ENCODE peak calls at places on chromosomes 16 and 17, in five cellular contexts. Q, F, N, C and G are unnamed samples.

GRCh38 chr17:78510141-78510935 is 66.9 kb downstream of the DNAH17 start:
- DNase-seq in N (no peak), F (no peak), Q (no peak), C (no peak), G (no peak)

GRCh38 chr17:65727243-65727642 is 165.8 kb upstream of the AXIN2 start:
- DNase-seq in Q (no peak), F (no peak), N (no peak), C (no peak), G (no peak)

GRCh38 chr17:20022701-20023100 is 13.5 kb downstream of the SPECC1 start:
- DNase-seq in Q (no peak), F (no peak), C (no peak), N (no peak), G (no peak)

GRCh38 chr17:38584350-38584925 is 21.3 kb downstream of the SRCIN1 start:
- DNase-seq in Q (peak), C (peak), N (peak), F (peak), G (peak)

GRCh38 chr16:87322360-87322759 is 5.2 kb upstream of the C16orf95 start:
- DNase-seq in C (no peak), Q (no peak), N (no peak), F (no peak), G (no peak)

GRCh38 chr17:60165976-60166375 is 16.2 kb downstream of the CA4 start:
- DNase-seq in F (no peak), Q (no peak), N (no peak), C (peak), G (no peak)

GRCh38 chr16:15601212-15601879 is 41.6 kb downstream of the MARF1 start:
- DNase-seq in C (no peak), N (no peak), Q (no peak), F (no peak), G (no peak)

GRCh38 chr16:46690281-46691178 is 1.1 kb downstream of the ORC6 start:
- DNase-seq in N (peak), F (peak), C (peak), Q (peak), G (no peak)

GRCh38 chr17:66849851-66850580 is 15.1 kb downstream of the CACNG5 start:
- DNase-seq in N (no peak), F (no peak), Q (no peak), C (no peak), G (no peak)

GRCh38 chr16:58128721-58129096 is 472 bp downstream of the CFAP20 start:
- DNase-seq in C (peak), Q (no peak), F (no peak), N (peak), G (peak)

GRCh38 chr17:50101346-50102163 is 6.4 kb downstream of the PDK2 start:
- DNase-seq in N (peak), F (no peak), C (no peak), Q (no peak), G (no peak)
- TF ChIP-seq CTCF in N (no peak), F (no peak), C (no peak), Q (no peak), G (no peak)

GRCh38 chr17:55543709-55544108 is 32.5 kb upstream of the SMIM36 start:
- DNase-seq in C (no peak), Q (no peak), F (no peak), N (no peak), G (no peak)

GRCh38 chr17:55546481-55546880 is 35.2 kb upstream of the SMIM36 start:
- DNase-seq in F (no peak), N (no peak), C (no peak), Q (no peak), G (no peak)

GRCh38 chr17:55545765-55546164 is 34.5 kb upstream of the SMIM36 start:
- DNase-seq in Q (no peak), N (no peak), F (no peak), C (no peak), G (no peak)

GRCh38 chr17:55547027-55547670 is 35.9 kb upstream of the SMIM36 start:
- DNase-seq in C (no peak), N (no peak), Q (no peak), F (no peak), G (no peak)

GRCh38 chr17:55549140-55549539 is 37.9 kb upstream of the SMIM36 start:
- DNase-seq in F (peak), Q (peak), C (peak), N (no peak), G (no peak)
- TF ChIP-seq CTCF in F (peak), Q (peak), C (peak), N (no peak), G (peak)

DNA sequence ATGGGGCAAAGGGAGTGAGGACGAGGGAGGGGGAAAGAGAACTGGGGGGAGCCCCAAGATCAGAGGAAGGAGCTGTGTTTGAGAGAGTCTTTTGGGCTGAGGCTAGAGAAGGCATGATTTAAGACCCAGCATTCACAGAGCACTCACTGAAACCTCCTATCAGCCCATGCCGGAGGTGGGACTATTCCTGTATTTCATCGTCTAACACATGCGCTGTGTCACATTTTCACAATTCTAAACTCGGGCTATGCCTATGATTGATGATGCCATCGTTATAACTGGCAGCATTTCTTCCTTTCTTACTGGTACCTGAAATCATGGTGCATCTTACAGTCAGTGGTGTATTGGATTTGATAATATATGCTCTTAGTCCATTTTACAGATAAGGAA is 3.5 kb downstream of the FAM171A2 start:
- DNase-seq in C (no peak), F (no peak), N (no peak), Q (no peak), G (no peak)
- TF ChIP-seq CTCF in C (no peak), F (no peak), N (no peak), Q (no peak), G (no peak)

DNA sequence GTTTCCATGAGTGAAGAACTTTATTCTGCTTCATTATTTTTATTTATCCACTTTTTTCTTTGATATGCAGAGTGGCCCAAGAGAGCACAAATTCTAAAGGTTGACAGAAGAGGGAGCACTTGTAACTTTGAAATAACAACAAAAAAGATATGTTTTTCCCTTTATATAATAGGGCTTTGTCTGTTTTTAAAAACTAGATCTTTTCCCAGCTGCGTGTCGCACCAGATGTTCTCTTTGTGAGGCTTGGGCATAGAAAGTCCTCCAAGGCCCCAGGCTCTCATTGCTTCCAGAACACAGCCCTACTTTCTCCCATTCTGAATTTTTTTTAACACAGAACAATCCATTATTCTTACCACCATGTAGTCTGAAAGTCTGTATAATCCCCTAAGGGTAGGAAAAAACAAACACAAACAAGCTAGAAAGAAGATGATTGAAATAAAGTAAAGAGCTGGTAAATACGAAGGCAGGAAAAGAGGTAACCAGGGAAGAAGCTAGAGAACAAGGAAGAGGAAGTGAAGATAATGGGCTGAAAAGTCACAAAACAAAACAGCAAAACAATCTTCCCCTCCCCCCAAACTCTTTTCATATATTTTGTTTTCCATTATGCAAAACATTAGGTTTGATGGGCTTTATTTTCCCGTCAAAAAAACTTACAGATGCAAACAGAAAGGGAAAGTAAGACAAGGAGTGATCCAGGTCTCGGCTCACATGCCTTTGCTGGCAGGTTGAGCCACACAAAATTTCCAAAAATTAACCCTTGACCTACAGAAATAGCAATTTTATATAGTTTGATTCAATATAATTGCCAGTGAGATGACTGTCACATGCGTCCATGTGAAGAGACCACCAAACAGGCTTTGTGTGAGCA is 160.3 kb downstream of the ABCA8 start:
- DNase-seq in N (peak), F (peak), Q (peak), C (peak), G (peak)
- TF ChIP-seq CTCF in N (peak), F (peak), Q (peak), C (peak), G (peak)

GRCh38 chr17:7348478-7349242 is 3.3 kb upstream of the KCTD11 start:
- DNase-seq in Q (peak), C (no peak), F (no peak), N (no peak), G (no peak)
- TF ChIP-seq CTCF in Q (no peak), C (no peak), F (no peak), N (no peak), G (no peak)